ENCODE peak calls at places on chromosome 9, in seven cellular contexts. B, Y, R, P, K, S and F are unnamed samples.

GRCh38 chr9:4674783-4675182 is 4.6 kb upstream of the CDC37L1 start:
- DNase-seq in B (no peak), Y (peak; percentile 96), R (no peak), P (no peak), K (no peak), S (no peak), F (no peak)

GRCh38 chr9:134167530-134167931 is 3.2 kb upstream of the RNU6ATAC start:
- DNase-seq in B (no peak), Y (peak; percentile 12), R (no peak), P (no peak), K (no peak), S (no peak), F (no peak)

GRCh38 chr9:107112707-107113243 is 170.3 kb upstream of the RAD23B start:
- DNase-seq in B (no peak), Y (no peak), R (no peak), P (no peak), K (no peak), S (no peak), F (no peak)

GRCh38 chr9:35903049-35903448 is 3.0 kb upstream of the HRCT1 start:
- DNase-seq in B (no peak), Y (peak; percentile 75), R (no peak), P (no peak), K (peak; percentile 9), S (no peak), F (no peak)

GRCh38 chr9:78963911-78964310 is 607.9 kb upstream of the TLE4 start:
- DNase-seq in B (no peak), Y (no peak), R (no peak), P (no peak), K (no peak), S (no peak), F (no peak)

GRCh38 chr9:6567140-6567591 is 78.4 kb downstream of the GLDC start:
- DNase-seq in B (no peak), Y (peak; percentile 98), R (no peak), P (no peak), K (no peak), S (no peak), F (no peak)

GRCh38 chr9:76403352-76403751 is 9.1 kb upstream of the RFK start:
- DNase-seq in B (no peak), Y (peak; percentile 85), R (no peak), P (no peak), K (peak; percentile 36), S (no peak), F (no peak)

GRCh38 chr9:4555251-4555650 is 65.0 kb downstream of the SLC1A1 start:
- DNase-seq in B (no peak), Y (peak; percentile 39), R (no peak), P (no peak), K (no peak), S (no peak), F (no peak)

GRCh38 chr9:84404095-84404686 is 63.6 kb upstream of the SLC28A3 start:
- DNase-seq in B (peak; percentile 17), Y (peak; percentile 3), R (no peak), P (peak; percentile 29), K (no peak), S (no peak), F (no peak)

GRCh38 chr9:87127543-87127942 is 180.2 kb upstream of the GAS1 start:
- DNase-seq in B (no peak), Y (peak; percentile 16), R (no peak), P (no peak), K (no peak), S (no peak), F (no peak)

GRCh38 chr9:127224178-127224882 is 40.2 kb upstream of the GARNL3 start:
- DNase-seq in B (peak; percentile 98), Y (peak; percentile 57), R (peak; percentile 94), P (peak; percentile 86), K (peak; percentile 87), S (peak; percentile 96), F (peak; percentile 91)

GRCh38 chr9:114289571-114290481 is 33.1 kb upstream of the ORM1 start:
- DNase-seq in B (no peak), Y (no peak), R (no peak), P (no peak), K (no peak), S (peak; percentile 60), F (no peak)

GRCh38 chr9:86460211-86461002 is 106.2 kb upstream of the TUT7 start:
- DNase-seq in B (no peak), Y (peak; percentile 31), R (no peak), P (no peak), K (no peak), S (no peak), F (no peak)

GRCh38 chr9:6902423-6902822 is 144.7 kb downstream of the KDM4C start:
- DNase-seq in B (no peak), Y (peak; percentile 31), R (no peak), P (no peak), K (no peak), S (no peak), F (no peak)

GRCh38 chr9:114290561-114290986 is 32.3 kb upstream of the ORM1 start:
- DNase-seq in B (no peak), Y (no peak), R (no peak), P (no peak), K (no peak), S (peak; percentile 55), F (no peak)